ENCODE peak calls at places on chromosome 1, in six cellular contexts. Q is Right ventricle myocardium superior; B is RPMI7951; M is ovary; V is IMR-90; G is natural killer cell treated with Interleukin-12 subunit alpha and Interleukin-12 subunit beta and Interleukin-15 and Interleukin-18, amount 100 ng/mL, for 72 hours. H is an unnamed sample.

GRCh38 chr1:203652718-203653461 is 26.3 kb downstream of the ATP2B4 start:
- DNase-seq in B (peak), M (no peak), Q (no peak), V (no peak), G (peak), H (no peak)

GRCh38 chr1:87236585-87236984 is 92.1 kb upstream of the LMO4 start:
- DNase-seq in V (peak), G (no peak), M (no peak), Q (no peak), B (peak), H (no peak)

GRCh38 chr1:113185463-113186104 is 112.6 kb downstream of the LRIG2 start:
- DNase-seq in M (no peak), V (no peak), B (no peak), G (no peak), Q (no peak), H (no peak)

GRCh38 chr1:202586018-202586821 is 124.0 kb downstream of the SYT2 start:
- DNase-seq in V (peak), Q (peak), M (no peak), B (peak), G (no peak), H (no peak)

GRCh38 chr1:44941424-44942324 is 44.7 kb downstream of the EIF2B3 start:
- DNase-seq in G (no peak), V (no peak), B (no peak), Q (no peak), M (no peak), H (no peak)

GRCh38 chr1:217140041-217140901 is 417.0 kb upstream of the ESRRG start:
- DNase-seq in M (no peak), V (no peak), B (peak), G (no peak), Q (peak), H (no peak)

GRCh38 chr1:228087771-228088251 is 5.3 kb downstream of the ARF1 start:
- DNase-seq in G (no peak), Q (peak), B (peak), V (peak), M (peak), H (peak)

GRCh38 chr1:109904105-109904817 is 6.4 kb upstream of the CSF1 start:
- DNase-seq in B (peak), Q (no peak), V (no peak), M (no peak), G (no peak), H (peak)

GRCh38 chr1:53550201-53550741 is 91.1 kb downstream of the DMRTB1 start:
- DNase-seq in V (peak), Q (peak), B (peak), G (peak), M (no peak), H (no peak)

GRCh38 chr1:56094168-56094567 is 485.2 kb downstream of the PLPP3 start:
- DNase-seq in B (no peak), Q (no peak), G (no peak), V (no peak), M (no peak), H (peak)

GRCh38 chr1:100539836-100540536 is 2.0 kb downstream of the GPR88 start:
- DNase-seq in V (peak), M (peak), Q (peak), B (peak), G (no peak), H (peak)

GRCh38 chr1:20029178-20029912 is 40.6 kb upstream of the PLA2G5 start:
- DNase-seq in M (peak), V (no peak), B (peak), G (no peak), Q (peak), H (no peak)

GRCh38 chr1:114746450-114747121 is 11.2 kb downstream of the CSDE1 start:
- DNase-seq in B (no peak), M (no peak), V (no peak), Q (no peak), G (no peak), H (no peak)

GRCh38 chr1:3018051-3018471 is 3.2 kb upstream of the ACTRT2 start:
- DNase-seq in M (peak), B (no peak), Q (peak), G (peak), V (no peak), H (no peak)

GRCh38 chr1:200673952-200674823 is 4.5 kb upstream of the DDX59 start:
- DNase-seq in G (no peak), V (peak), B (no peak), Q (no peak), M (no peak), H (no peak)